ENCODE peak calls at places on chromosome 2, in six cellular contexts. U is EL; I is iris pigment epithelial cell; Z is IMR-90; L is NCI-H2029 treated with DMSO at 0.1 percent for 48 hours; E is stimulated activated CD8-positive, alpha-beta memory T cell treated with anti-CD3 and anti-CD28 coated beads, Interleukin-2, amount 100 ng/mL, for 1 hour. X is an unnamed sample.

GRCh38 chr2:129879614-129880180 is 99.8 kb upstream of the RAB6C start:
- DNase-seq in U (no peak), I (no peak), Z (no peak), L (no peak), E (no peak), X (no peak)

GRCh38 chr2:120018549-120018948 is 5.7 kb downstream of the EPB41L5 start:
- DNase-seq in L (no peak), I (no peak), Z (no peak), U (no peak), E (no peak), X (no peak)

GRCh38 chr2:190319557-190320498 is at the start of gene HIBCH:
- DNase-seq in E (peak), L (peak), I (peak), U (peak), Z (peak), X (peak)

GRCh38 chr2:7880126-7880525 is 801.7 kb upstream of the ID2 start:
- DNase-seq in U (no peak), L (no peak), Z (no peak), E (no peak), I (no peak), X (no peak)

GRCh38 chr2:134739879-134740301 is 21.1 kb upstream of the TMEM163 start:
- DNase-seq in Z (peak), U (peak), I (no peak), L (no peak), E (no peak), X (no peak)

GRCh38 chr2:147177449-147177848 is 667.4 kb upstream of the ACVR2A start:
- DNase-seq in U (no peak), Z (no peak), I (peak), L (no peak), E (no peak), X (no peak)

GRCh38 chr2:151815821-151816489 is 12.3 kb downstream of the ARL5A start:
- DNase-seq in I (no peak), E (no peak), Z (no peak), U (no peak), L (no peak), X (no peak)

GRCh38 chr2:3758906-3759305 is 55.5 kb downstream of the DCDC2C start:
- DNase-seq in L (no peak), Z (no peak), E (no peak), I (no peak), U (no peak), X (no peak)

GRCh38 chr2:240459401-240460242 is 24.2 kb downstream of the GPC1 start:
- DNase-seq in I (no peak), E (no peak), Z (no peak), L (no peak), U (no peak), X (no peak)

GRCh38 chr2:23587330-23587729 is 202.4 kb downstream of the KLHL29 start:
- DNase-seq in I (no peak), L (no peak), E (no peak), U (no peak), Z (no peak), X (no peak)

GRCh38 chr2:132560562-132560961 is 109.4 kb downstream of the LYPD1 start:
- DNase-seq in L (peak), U (no peak), E (no peak), I (no peak), Z (no peak), X (no peak)

GRCh38 chr2:218039171-218039570 is 29.9 kb upstream of the RUFY4 start:
- DNase-seq in U (no peak), Z (peak), E (no peak), I (no peak), L (no peak), X (no peak)

GRCh38 chr2:105103481-105103880 is 65.6 kb downstream of the MRPS9 start:
- DNase-seq in E (no peak), Z (no peak), U (no peak), I (no peak), L (no peak), X (no peak)

GRCh38 chr2:232435805-232436204 is 20.1 kb upstream of the ALPI start:
- DNase-seq in L (no peak), Z (no peak), U (no peak), E (no peak), I (no peak), X (no peak)

GRCh38 chr2:33340265-33340664 is 136.2 kb upstream of the RASGRP3 start:
- DNase-seq in U (no peak), Z (no peak), E (no peak), L (no peak), I (peak), X (no peak)

GRCh38 chr2:288002-288742 is at the start of gene ALKAL2:
- DNase-seq in L (no peak), U (no peak), Z (no peak), E (no peak), I (peak), X (no peak)

GRCh38 chr2:49286726-49287125 is 132.4 kb upstream of the FSHR start:
- DNase-seq in Z (no peak), L (no peak), E (no peak), I (no peak), U (no peak), X (no peak)

GRCh38 chr2:28430377-28430765 is 37.7 kb downstream of the FOSL2 start:
- DNase-seq in U (no peak), I (no peak), E (no peak), L (no peak), Z (no peak), X (no peak)

GRCh38 chr2:120552800-120553471 is 182.7 kb upstream of the GLI2 start:
- DNase-seq in Z (peak), U (peak), L (peak), E (no peak), I (peak), X (no peak)

GRCh38 chr2:188399159-188399558 is 107.5 kb downstream of the GULP1 start:
- DNase-seq in Z (peak), U (peak), I (peak), E (no peak), L (no peak), X (no peak)

GRCh38 chr2:69911985-69912563 is 2.8 kb upstream of the MXD1 start:
- DNase-seq in L (peak), U (peak), I (peak), E (no peak), Z (peak), X (no peak)

GRCh38 chr2:48306409-48307284 is 223.3 kb upstream of the STON1 start:
- DNase-seq in Z (peak), U (no peak), L (no peak), I (peak), E (no peak), X (no peak)

GRCh38 chr2:176140520-176141317 is 10.6 kb upstream of the HOXD4 start:
- DNase-seq in I (peak), U (peak), E (no peak), L (no peak), Z (peak), X (no peak)

GRCh38 chr2:134181219-134181618 is 72.7 kb upstream of the MGAT5 start:
- DNase-seq in I (no peak), L (peak), U (no peak), E (no peak), Z (no peak), X (no peak)

GRCh38 chr2:41764919-41765318 is 282.9 kb upstream of the PKDCC start:
- DNase-seq in L (no peak), Z (no peak), E (no peak), U (no peak), I (no peak), X (no peak)

GRCh38 chr2:64145760-64146159 is 1.5 kb upstream of the PELI1 start:
- DNase-seq in U (no peak), E (no peak), L (no peak), Z (no peak), I (no peak), X (no peak)

GRCh38 chr2:191866675-191867506 is 20.0 kb upstream of the CAVIN2 start:
- DNase-seq in U (peak), L (no peak), E (no peak), Z (peak), I (peak), X (no peak)

GRCh38 chr2:237085261-237086221 is at the start of gene COPS8:
- DNase-seq in Z (peak), I (peak), L (peak), E (peak), U (peak), X (peak)

GRCh38 chr2:205776139-205776538 is 93.8 kb downstream of the NRP2 start:
- DNase-seq in E (no peak), I (peak), L (no peak), Z (no peak), U (peak), X (no peak)

GRCh38 chr2:195898505-195898904 is 170.1 kb downstream of the DNAH7 start:
- DNase-seq in E (no peak), I (peak), L (no peak), U (peak), Z (peak), X (no peak)

GRCh38 chr2:178008636-178009289 is 63.8 kb downstream of the PDE11A start:
- DNase-seq in I (peak), L (peak), E (no peak), Z (peak), U (peak), X (no peak)

GRCh38 chr2:120556908-120557307 is 178.8 kb upstream of the GLI2 start:
- DNase-seq in L (no peak), E (no peak), U (no peak), I (no peak), Z (no peak), X (no peak)

GRCh38 chr2:237059155-237059875 is 26.4 kb upstream of the COPS8 start:
- DNase-seq in I (no peak), U (no peak), Z (no peak), E (no peak), L (no peak), X (no peak)

GRCh38 chr2:196503398-196503797 is 136.1 kb upstream of the CCDC150 start:
- DNase-seq in Z (no peak), L (no peak), U (no peak), E (no peak), I (no peak), X (no peak)